ENCODE peak calls at places on chromosomes 4 and X, in four cellular contexts. One of them, this sample, is unnamed.
A peak's percentile ranks its signal among the peaks of the same experiment; 100 is the strongest.

GRCh38 chr4:135281230-135281629 is 1079.6 kb upstream of the PABPC4L start:
- DNase-seq in colonic mucosa: no peak
- DNase-seq in lower lobe of right lung: no peak
- DNase-seq in AG04450: no peak
- DNase-seq in this sample: no peak

GRCh38 chr4:8541981-8542715 is 38.0 kb upstream of the GPR78 start:
- DNase-seq in colonic mucosa: no peak
- DNase-seq in lower lobe of right lung: no peak
- DNase-seq in AG04450: no peak
- DNase-seq in this sample: peak; percentile 41

GRCh38 chr4:67393699-67394281 is 151.5 kb downstream of the CENPC start:
- DNase-seq in colonic mucosa: no peak
- DNase-seq in lower lobe of right lung: no peak
- DNase-seq in AG04450: peak; percentile 16
- DNase-seq in this sample: no peak

GRCh38 chrX:55787063-55787462 is 69.5 kb downstream of the RRAGB start:
- DNase-seq in colonic mucosa: no peak
- DNase-seq in lower lobe of right lung: no peak
- DNase-seq in AG04450: no peak
- DNase-seq in this sample: no peak

GRCh38 chr4:69321153-69321729 is 41.0 kb downstream of the UGT2B28 start:
- DNase-seq in colonic mucosa: no peak
- DNase-seq in lower lobe of right lung: peak; percentile 30
- DNase-seq in AG04450: no peak
- DNase-seq in this sample: peak; percentile 54

GRCh38 chrX:132058975-132059374 is 35.9 kb downstream of the STK26 start:
- DNase-seq in colonic mucosa: no peak
- DNase-seq in lower lobe of right lung: no peak
- DNase-seq in AG04450: no peak
- DNase-seq in this sample: no peak

GRCh38 chr4:138223191-138223910 is 18.8 kb downstream of the SLC7A11 start:
- DNase-seq in colonic mucosa: no peak
- DNase-seq in lower lobe of right lung: no peak
- DNase-seq in AG04450: no peak
- DNase-seq in this sample: no peak

GRCh38 chr4:48129307-48130014 is 4.6 kb downstream of the TXK start:
- DNase-seq in colonic mucosa: peak; percentile 31
- DNase-seq in lower lobe of right lung: no peak
- DNase-seq in AG04450: no peak
- DNase-seq in this sample: no peak

GRCh38 chr4:89528525-89529133 is 221.0 kb upstream of the GPRIN3 start:
- DNase-seq in colonic mucosa: no peak
- DNase-seq in lower lobe of right lung: no peak
- DNase-seq in AG04450: no peak
- DNase-seq in this sample: no peak

GRCh38 chr4:3315566-3315965 is 22.7 kb downstream of the RGS12 start:
- DNase-seq in colonic mucosa: peak; percentile 13
- DNase-seq in lower lobe of right lung: no peak
- DNase-seq in AG04450: no peak
- DNase-seq in this sample: peak; percentile 50

GRCh38 chr4:37812713-37813112 is 13.8 kb upstream of the PGM2 start:
- DNase-seq in colonic mucosa: no peak
- DNase-seq in lower lobe of right lung: no peak
- DNase-seq in AG04450: no peak
- DNase-seq in this sample: no peak

GRCh38 chr4:16914208-16914607 is 15.8 kb upstream of the LDB2 start:
- DNase-seq in colonic mucosa: no peak
- DNase-seq in lower lobe of right lung: no peak
- DNase-seq in AG04450: no peak
- DNase-seq in this sample: no peak

GRCh38 chrX:8201896-8202331 is 30.8 kb upstream of the VCX2 start:
- DNase-seq in colonic mucosa: no peak
- DNase-seq in lower lobe of right lung: no peak
- DNase-seq in AG04450: no peak
- DNase-seq in this sample: no peak

GRCh38 chr4:15891312-15891711 is 47.2 kb downstream of the FGFBP1 start:
- DNase-seq in colonic mucosa: no peak
- DNase-seq in lower lobe of right lung: no peak
- DNase-seq in AG04450: no peak
- DNase-seq in this sample: no peak

GRCh38 chrX:41265615-41266014 is 68.3 kb upstream of the DDX3X start:
- DNase-seq in colonic mucosa: no peak
- DNase-seq in lower lobe of right lung: no peak
- DNase-seq in AG04450: peak; percentile 57
- DNase-seq in this sample: no peak

GRCh38 chrX:20217279-20217678 is 49.4 kb downstream of the RPS6KA3 start:
- DNase-seq in colonic mucosa: no peak
- DNase-seq in lower lobe of right lung: no peak
- DNase-seq in AG04450: no peak
- DNase-seq in this sample: no peak

GRCh38 chrX:15674514-15674898 is 9.9 kb upstream of the CLTRN start:
- DNase-seq in colonic mucosa: peak; percentile 97
- DNase-seq in lower lobe of right lung: peak; percentile 96
- DNase-seq in AG04450: peak; percentile 68
- DNase-seq in this sample: peak; percentile 99

GRCh38 chr4:147039991-147040575 is 94.4 kb upstream of the TTC29 start:
- DNase-seq in colonic mucosa: no peak
- DNase-seq in lower lobe of right lung: no peak
- DNase-seq in AG04450: no peak
- DNase-seq in this sample: no peak

GRCh38 chrX:44550563-44550962 is 7.9 kb upstream of the FUNDC1 start:
- DNase-seq in colonic mucosa: no peak
- DNase-seq in lower lobe of right lung: no peak
- DNase-seq in AG04450: no peak
- DNase-seq in this sample: no peak

GRCh38 chrX:63713510-63713909 is 71.5 kb downstream of the ARHGEF9 start:
- DNase-seq in colonic mucosa: no peak
- DNase-seq in lower lobe of right lung: peak; percentile 46
- DNase-seq in AG04450: no peak
- DNase-seq in this sample: no peak

GRCh38 chr4:179509489-179509888 is 2067.3 kb upstream of the AGA start:
- DNase-seq in colonic mucosa: no peak
- DNase-seq in lower lobe of right lung: no peak
- DNase-seq in AG04450: no peak
- DNase-seq in this sample: no peak

GRCh38 chrX:129925305-129926092 is 19.5 kb downstream of the UTP14A start:
- DNase-seq in colonic mucosa: peak; percentile 78
- DNase-seq in lower lobe of right lung: peak; percentile 45
- DNase-seq in AG04450: peak; percentile 53
- DNase-seq in this sample: no peak

GRCh38 chrX:53433651-53434639 is at the start of gene HSD17B10:
- DNase-seq in colonic mucosa: peak; percentile 92
- DNase-seq in lower lobe of right lung: peak; percentile 95
- DNase-seq in AG04450: no peak
- DNase-seq in this sample: peak; percentile 97

GRCh38 chrX:40245411-40246140 is 147.8 kb upstream of the BCOR start:
- DNase-seq in colonic mucosa: no peak
- DNase-seq in lower lobe of right lung: no peak
- DNase-seq in AG04450: no peak
- DNase-seq in this sample: peak; percentile 86

GRCh38 chrX:21812628-21813027 is 26.8 kb upstream of the MBTPS2 start:
- DNase-seq in colonic mucosa: no peak
- DNase-seq in lower lobe of right lung: no peak
- DNase-seq in AG04450: no peak
- DNase-seq in this sample: no peak

GRCh38 chr4:77636902-77637301 is 31.3 kb downstream of the CXCL13 start:
- DNase-seq in colonic mucosa: peak; percentile 82
- DNase-seq in lower lobe of right lung: no peak
- DNase-seq in AG04450: peak; percentile 16
- DNase-seq in this sample: no peak

GRCh38 chr4:11009281-11009680 is 324.7 kb upstream of the CLNK start:
- DNase-seq in colonic mucosa: no peak
- DNase-seq in lower lobe of right lung: no peak
- DNase-seq in AG04450: no peak
- DNase-seq in this sample: no peak

GRCh38 chr4:2043396-2044118 is 15.6 kb upstream of the NAT8L start:
- DNase-seq in colonic mucosa: no peak
- DNase-seq in lower lobe of right lung: no peak
- DNase-seq in AG04450: no peak
- DNase-seq in this sample: peak; percentile 74

GRCh38 chr4:155889036-155889793 is 14.3 kb upstream of the TDO2 start:
- DNase-seq in colonic mucosa: no peak
- DNase-seq in lower lobe of right lung: no peak
- DNase-seq in AG04450: peak; percentile 72
- DNase-seq in this sample: no peak

GRCh38 chr4:10320130-10320529 is 137.1 kb downstream of the ZNF518B start:
- DNase-seq in colonic mucosa: no peak
- DNase-seq in lower lobe of right lung: no peak
- DNase-seq in AG04450: no peak
- DNase-seq in this sample: no peak

GRCh38 chr4:36192922-36193321 is 51.4 kb downstream of the ARAP2 start:
- DNase-seq in colonic mucosa: no peak
- DNase-seq in lower lobe of right lung: no peak
- DNase-seq in AG04450: no peak
- DNase-seq in this sample: no peak

GRCh38 chr4:120000591-120001296 is 65.9 kb downstream of the MAD2L1 start:
- DNase-seq in colonic mucosa: no peak
- DNase-seq in lower lobe of right lung: no peak
- DNase-seq in AG04450: no peak
- DNase-seq in this sample: no peak

DNA sequence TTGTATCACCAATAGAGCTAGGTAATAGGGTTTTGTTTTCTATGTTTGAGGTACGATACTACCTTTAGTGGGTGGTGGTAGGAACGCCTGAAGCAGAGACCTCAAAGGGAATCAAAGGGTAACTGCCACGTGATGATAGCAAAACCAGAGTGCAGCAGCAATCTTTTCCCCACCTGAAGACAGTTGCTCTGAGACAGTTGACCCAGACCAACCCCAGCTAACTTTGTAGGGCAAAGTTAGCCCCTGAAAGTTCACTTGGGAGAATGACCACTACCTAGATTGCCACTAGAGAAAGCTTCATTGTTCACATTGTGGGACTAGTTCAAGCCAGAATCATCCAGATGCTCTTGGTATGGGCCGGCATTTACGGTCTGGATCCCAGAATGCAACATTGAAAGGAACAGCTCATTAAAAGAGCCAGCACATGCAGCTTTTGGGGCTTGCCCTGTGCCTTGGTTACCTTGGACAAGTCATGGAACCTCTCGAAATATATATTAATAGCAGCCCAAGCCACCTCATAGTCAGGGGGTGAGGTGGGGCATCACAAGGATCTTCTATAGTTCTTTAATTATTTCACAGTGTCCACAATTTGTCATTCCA is 4.0 kb downstream of the SEPTIN6 start:
- DNase-seq in colonic mucosa: no peak
- DNase-seq in lower lobe of right lung: no peak
- DNase-seq in AG04450: no peak
- DNase-seq in this sample: peak; percentile 5
- H3K27ac ChIP-seq in colonic mucosa: peak overlapping the region; percentile 36
- H3K27ac ChIP-seq in lower lobe of right lung: no peak overlapping the region
- H3K27ac ChIP-seq in AG04450: no peak overlapping the region
- H3K27ac ChIP-seq in this sample: no peak overlapping the region

GRCh38 chrX:153438522-153438921 is 7.3 kb downstream of the TREX2 start:
- DNase-seq in colonic mucosa: no peak
- DNase-seq in lower lobe of right lung: no peak
- DNase-seq in AG04450: no peak
- DNase-seq in this sample: no peak
- TF ChIP-seq CTCF in colonic mucosa: no peak
- TF ChIP-seq CTCF in lower lobe of right lung: no peak
- TF ChIP-seq CTCF in AG04450: peak; percentile 46
- TF ChIP-seq CTCF in this sample: peak; percentile 17

DNA sequence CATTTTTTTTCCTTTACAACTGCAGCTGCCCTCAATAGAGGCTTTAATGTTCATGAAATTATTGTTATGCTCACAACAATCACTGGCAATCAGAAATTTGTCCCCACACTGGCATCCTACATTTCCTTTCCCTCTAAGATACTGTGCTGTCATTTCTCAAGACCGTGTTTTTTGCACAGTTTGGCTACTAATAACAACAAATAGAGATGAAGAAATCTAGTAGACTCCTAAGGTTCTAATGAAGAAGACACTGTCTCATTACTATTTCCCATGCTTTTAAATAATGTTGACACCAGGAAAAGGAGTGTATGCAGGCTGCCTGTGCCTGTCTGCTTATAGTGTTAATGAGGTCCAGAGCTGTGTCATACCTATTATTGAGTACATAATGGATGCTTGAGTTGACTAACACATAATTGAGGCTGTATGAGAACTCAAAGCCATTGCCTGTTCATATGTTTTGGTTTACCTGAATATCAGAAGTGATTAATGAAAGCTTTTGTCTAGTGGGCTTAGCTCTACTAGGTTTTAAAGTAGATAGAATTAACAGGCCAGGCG is 1.5 kb upstream of the EIF4E start:
- DNase-seq in colonic mucosa: no peak
- DNase-seq in lower lobe of right lung: no peak
- DNase-seq in AG04450: no peak
- DNase-seq in this sample: no peak
- H3K4me3 ChIP-seq in colonic mucosa: no peak overlapping the region
- H3K4me3 ChIP-seq in lower lobe of right lung: peak overlapping the region; percentile 97
- H3K4me3 ChIP-seq in AG04450: peak overlapping the region; percentile 97
- H3K4me3 ChIP-seq in this sample: peak overlapping the region; percentile 99

DNA sequence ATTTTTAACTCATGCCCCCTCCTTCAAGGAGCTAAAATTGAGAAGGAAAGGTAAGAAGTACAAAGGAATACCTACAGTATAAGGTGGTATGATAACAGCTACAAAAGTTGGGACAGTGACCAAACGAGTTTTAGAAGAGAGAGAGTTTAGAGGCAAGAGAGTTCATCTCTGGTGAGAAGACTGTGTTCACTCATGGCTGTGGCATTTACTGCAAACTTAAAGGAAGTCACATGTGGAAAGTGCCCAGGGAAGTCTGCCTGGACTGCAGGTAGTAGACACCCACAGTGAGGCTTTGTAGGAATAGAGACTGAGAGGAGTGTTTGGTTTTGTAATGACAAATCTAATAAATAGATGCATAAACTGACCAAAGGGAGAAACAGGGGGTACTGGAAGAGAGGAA is 493.5 kb downstream of the IL15 start:
- DNase-seq in colonic mucosa: no peak
- DNase-seq in lower lobe of right lung: no peak
- DNase-seq in AG04450: no peak
- DNase-seq in this sample: no peak
- H3K27ac ChIP-seq in colonic mucosa: no peak overlapping the region
- H3K27ac ChIP-seq in lower lobe of right lung: no peak overlapping the region
- H3K27ac ChIP-seq in AG04450: no peak overlapping the region
- H3K27ac ChIP-seq in this sample: no peak overlapping the region

GRCh38 chr4:108683479-108683878 is 33.1 kb downstream of the OSTC start:
- DNase-seq in colonic mucosa: no peak
- DNase-seq in lower lobe of right lung: no peak
- DNase-seq in AG04450: no peak
- DNase-seq in this sample: no peak
- TF ChIP-seq CTCF in colonic mucosa: no peak
- TF ChIP-seq CTCF in lower lobe of right lung: no peak
- TF ChIP-seq CTCF in AG04450: peak; percentile 55
- TF ChIP-seq CTCF in this sample: peak; percentile 18

DNA sequence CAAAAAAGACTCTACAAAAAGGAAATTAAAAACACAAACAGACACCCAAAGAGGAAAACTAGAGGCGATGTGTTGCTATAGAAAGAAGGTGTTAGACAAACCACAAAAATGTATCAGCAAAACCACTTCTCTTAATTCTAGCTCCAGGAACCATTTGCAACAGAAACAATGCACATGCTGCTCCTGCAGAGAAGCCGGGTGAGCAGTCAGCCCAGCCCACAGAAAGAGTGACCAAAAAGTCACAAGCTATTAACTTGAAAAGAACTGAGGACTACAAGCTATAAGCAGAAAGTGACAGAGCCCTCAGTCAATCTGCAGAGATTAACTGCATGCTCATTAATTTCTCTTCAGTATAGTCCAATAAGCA is 96.2 kb upstream of the KLHL13 start:
- DNase-seq in colonic mucosa: no peak
- DNase-seq in lower lobe of right lung: no peak
- DNase-seq in AG04450: no peak
- DNase-seq in this sample: no peak
- H3K4me3 ChIP-seq in colonic mucosa: no peak overlapping the region
- H3K4me3 ChIP-seq in lower lobe of right lung: no peak overlapping the region
- H3K4me3 ChIP-seq in AG04450: no peak overlapping the region
- H3K4me3 ChIP-seq in this sample: no peak overlapping the region

This sample was measured in kidney.